ENCODE peak calls at places on chromosomes 7 and 10, in four cellular contexts. C is activated naive CD4-positive, alpha-beta T cell; V is KG1; B is WTC11. G is an unnamed sample.

GRCh38 chr10:95406651-95407280 is 116.0 kb upstream of the PDLIM1 start:
- DNase-seq in C (no peak), V (no peak), B (no peak), G (no peak)

GRCh38 chr10:78528749-78529204 is 495.1 kb downstream of the RPS24 start:
- DNase-seq in C (no peak), V (no peak), B (no peak), G (no peak)

GRCh38 chr10:72466018-72466417 is 111.3 kb upstream of the DNAJB12 start:
- DNase-seq in C (no peak), V (no peak), B (no peak), G (no peak)

GRCh38 chr10:103736763-103737162 is 118.6 kb downstream of the SH3PXD2A start:
- DNase-seq in C (no peak), V (no peak), B (peak; percentile 83), G (no peak)

GRCh38 chr7:117312593-117312992 is 10.3 kb downstream of the WNT2 start:
- DNase-seq in C (no peak), V (no peak), B (no peak), G (no peak)

GRCh38 chr7:4607321-4607729 is 74.8 kb upstream of the FOXK1 start:
- DNase-seq in C (no peak), V (no peak), B (no peak), G (no peak)

GRCh38 chr7:27096756-27097514 is 1.1 kb upstream of the HOXA1 start:
- DNase-seq in C (no peak), V (no peak), B (no peak), G (no peak)

GRCh38 chr10:132104062-132104461 is 38.3 kb downstream of the JAKMIP3 start:
- DNase-seq in C (no peak), V (no peak), B (no peak), G (peak; percentile 54)

GRCh38 chr10:51602326-51602725 is 97.1 kb downstream of the CSTF2T start:
- DNase-seq in C (no peak), V (no peak), B (no peak), G (no peak)

GRCh38 chr7:122965306-122965705 is 30.2 kb downstream of the TAS2R16 start:
- DNase-seq in C (no peak), V (no peak), B (no peak), G (no peak)

GRCh38 chr10:123157210-123157609 is 3.0 kb downstream of the BUB3 start:
- DNase-seq in C (no peak), V (no peak), B (no peak), G (no peak)

GRCh38 chr10:111440501-111440900 is 363.7 kb downstream of the ADRA2A start:
- DNase-seq in C (no peak), V (no peak), B (no peak), G (no peak)

GRCh38 chr10:4658777-4659176 is 167.2 kb upstream of the AKR1E2 start:
- DNase-seq in C (no peak), V (no peak), B (no peak), G (no peak)

GRCh38 chr7:76316984-76317781 is 14.7 kb downstream of the HSPB1 start:
- DNase-seq in C (no peak), V (no peak), B (no peak), G (no peak)

GRCh38 chr10:112526906-112527305 is 79.9 kb downstream of the VTI1A start:
- DNase-seq in C (no peak), V (no peak), B (peak; percentile 49), G (no peak)

GRCh38 chr7:135980665-135981180 is 3.6 kb upstream of the MTPN start:
- DNase-seq in C (no peak), V (no peak), B (no peak), G (no peak)

GRCh38 chr10:62860946-62861345 is 44.8 kb upstream of the EGR2 start:
- DNase-seq in C (no peak), V (no peak), B (no peak), G (no peak)

GRCh38 chr7:4771737-4772136 is 3.7 kb upstream of the AP5Z1 start:
- DNase-seq in C (no peak), V (no peak), B (no peak), G (no peak)

GRCh38 chr10:112585052-112585451 is 138.0 kb downstream of the VTI1A start:
- DNase-seq in C (no peak), V (no peak), B (no peak), G (no peak)

GRCh38 chr10:62038609-62039190 is 137.2 kb downstream of the ARID5B start:
- DNase-seq in C (peak; percentile 41), V (peak; percentile 42), B (peak; percentile 60), G (no peak)

GRCh38 chr10:70832852-70833542 is 17.2 kb downstream of the SGPL1 start:
- DNase-seq in C (no peak), V (peak; percentile 9), B (no peak), G (no peak)

GRCh38 chr10:22369433-22370072 is 24.3 kb downstream of the SPAG6 start:
- DNase-seq in C (no peak), V (no peak), B (no peak), G (no peak)

GRCh38 chr7:148442933-148443332 is 147.6 kb upstream of the C7orf33 start:
- DNase-seq in C (no peak), V (no peak), B (no peak), G (no peak)

G was measured in type B pancreatic cell.